ENCODE peak calls at places on chromosomes 7 and 10, in nine cellular contexts. I is HCT116, S is astrocyte, G is IMR-90, O is mammary epithelial cell, J is neuronal stem cell, W is GM12878, P is mesenchymal stem cell, U is PC-3. Y is an unnamed sample.
A peak's percentile ranks its signal among the peaks of the same experiment; 100 is the strongest.

GRCh38 chr7:311796-312195 is 21.8 kb downstream of the FOXL3 start:
- DNase-seq in I (no peak), S (no peak), G (no peak), O (peak; percentile 68), J (no peak), W (no peak), P (no peak), U (no peak), Y (no peak)

GRCh38 chr7:99606531-99606930 is 8.5 kb downstream of the TMEM225B start:
- DNase-seq in I (no peak), S (no peak), G (no peak), O (no peak), J (no peak), W (no peak), P (no peak), U (no peak), Y (no peak)

GRCh38 chr10:77643795-77644468 is 6.3 kb upstream of the KCNMA1 start:
- DNase-seq in I (peak; percentile 49), S (peak; percentile 37), G (peak; percentile 73), O (peak; percentile 60), J (no peak), W (no peak), P (peak; percentile 71), U (peak; percentile 98), Y (no peak)

GRCh38 chr7:44279731-44280505 is 45.5 kb downstream of the CAMK2B start:
- DNase-seq in I (no peak), S (no peak), G (no peak), O (no peak), J (no peak), W (no peak), P (no peak), U (no peak), Y (no peak)

GRCh38 chr7:98360221-98361124 is 40.4 kb downstream of the BAIAP2L1 start:
- DNase-seq in I (no peak), S (no peak), G (no peak), O (no peak), J (no peak), W (no peak), P (peak; percentile 19), U (no peak), Y (no peak)

GRCh38 chr7:24199978-24200377 is 84.0 kb upstream of the NPY start:
- DNase-seq in I (no peak), S (peak; percentile 46), G (no peak), O (no peak), J (no peak), W (no peak), P (peak; percentile 69), U (no peak), Y (peak; percentile 91)

GRCh38 chr7:43905954-43906326 is 456 bp downstream of the URGCP start:
- DNase-seq in I (no peak), S (peak; percentile 41), G (peak; percentile 34), O (peak; percentile 25), J (no peak), W (no peak), P (peak; percentile 60), U (peak; percentile 14), Y (no peak)

GRCh38 chr10:100826983-100827818 is 81.8 kb downstream of the PAX2 start:
- DNase-seq in I (peak; percentile 56), S (no peak), G (no peak), O (peak; percentile 19), J (no peak), W (no peak), P (no peak), U (no peak), Y (no peak)

GRCh38 chr10:114519756-114520288 is 115.5 kb upstream of the AFAP1L2 start:
- DNase-seq in I (no peak), S (no peak), G (no peak), O (peak; percentile 57), J (no peak), W (no peak), P (no peak), U (peak; percentile 18), Y (no peak)

GRCh38 chr10:114215033-114215432 is 24.0 kb upstream of the VWA2 start:
- DNase-seq in I (no peak), S (no peak), G (no peak), O (no peak), J (no peak), W (no peak), P (no peak), U (no peak), Y (no peak)

GRCh38 chr7:154350892-154351291 is 298.7 kb downstream of the DPP6 start:
- DNase-seq in I (no peak), S (no peak), G (no peak), O (no peak), J (no peak), W (no peak), P (no peak), U (no peak), Y (no peak)

GRCh38 chr10:77305650-77306632 is 331.7 kb downstream of the KCNMA1 start:
- DNase-seq in I (no peak), S (peak; percentile 28), G (peak; percentile 72), O (no peak), J (no peak), W (no peak), P (no peak), U (peak; percentile 98), Y (no peak)

GRCh38 chr10:10320981-10321380 is 696.7 kb upstream of the CELF2 start:
- DNase-seq in I (no peak), S (peak; percentile 67), G (peak; percentile 71), O (peak; percentile 21), J (no peak), W (no peak), P (peak; percentile 47), U (no peak), Y (no peak)

GRCh38 chr7:46745700-46746090 is 824.6 kb upstream of the IGFBP3 start:
- DNase-seq in I (no peak), S (no peak), G (peak; percentile 21), O (no peak), J (no peak), W (no peak), P (no peak), U (peak; percentile 2), Y (no peak)

GRCh38 chr7:80014507-80014906 is 120.1 kb upstream of the GNAI1 start:
- DNase-seq in I (no peak), S (peak; percentile 63), G (peak; percentile 66), O (peak; percentile 1), J (no peak), W (no peak), P (peak; percentile 57), U (peak; percentile 76), Y (no peak)

GRCh38 chr7:2301510-2301860 is 12.8 kb downstream of the SNX8 start:
- DNase-seq in I (no peak), S (no peak), G (no peak), O (no peak), J (no peak), W (no peak), P (peak; percentile 35), U (no peak), Y (no peak)

GRCh38 chr10:26725837-26726727 is 28.6 kb downstream of the PDSS1 start:
- DNase-seq in I (peak; percentile 13), S (peak; percentile 60), G (peak; percentile 67), O (peak; percentile 29), J (peak; percentile 36), W (no peak), P (peak; percentile 59), U (peak; percentile 55), Y (no peak)

GRCh38 chr7:24227603-24228359 is 56.2 kb upstream of the NPY start:
- DNase-seq in I (no peak), S (no peak), G (no peak), O (no peak), J (no peak), W (peak; percentile 40), P (no peak), U (no peak), Y (peak; percentile 18)

GRCh38 chr10:132245056-132245455 is 58.3 kb downstream of the DPYSL4 start:
- DNase-seq in I (no peak), S (no peak), G (no peak), O (no peak), J (peak; percentile 54), W (no peak), P (no peak), U (no peak), Y (no peak)
- H3K9ac ChIP-seq in I (no peak overlapping the region), S (no peak overlapping the region), G (no peak overlapping the region), O (no peak overlapping the region), J (no peak overlapping the region), W (no peak overlapping the region), P (no peak overlapping the region), U (no peak overlapping the region), Y (no peak overlapping the region)

GRCh38 chr7:77699056-77699455 is 2.8 kb downstream of the RSBN1L start:
- DNase-seq in I (no peak), S (peak; percentile 38), G (no peak), O (peak; percentile 8), J (no peak), W (peak; percentile 67), P (no peak), U (no peak), Y (no peak)

GRCh38 chr7:77698042-77698625 is 1.9 kb downstream of the RSBN1L start:
- DNase-seq in I (no peak), S (no peak), G (no peak), O (no peak), J (no peak), W (no peak), P (no peak), U (no peak), Y (no peak)

GRCh38 chr7:77702451-77703219 is 6.4 kb downstream of the RSBN1L start:
- DNase-seq in I (no peak), S (peak; percentile 41), G (no peak), O (no peak), J (no peak), W (no peak), P (no peak), U (no peak), Y (no peak)

GRCh38 chr7:77707504-77707992 is 11.3 kb downstream of the RSBN1L start:
- DNase-seq in I (no peak), S (no peak), G (no peak), O (no peak), J (no peak), W (no peak), P (no peak), U (no peak), Y (no peak)

GRCh38 chr7:77703220-77703472 is 6.9 kb downstream of the RSBN1L start:
- DNase-seq in I (no peak), S (no peak), G (no peak), O (no peak), J (no peak), W (no peak), P (no peak), U (no peak), Y (no peak)
- H3K9ac ChIP-seq in I (no peak overlapping the region), S (no peak overlapping the region), G (no peak overlapping the region), O (no peak overlapping the region), J (no peak overlapping the region), W (no peak overlapping the region), P (no peak overlapping the region), U (no peak overlapping the region), Y (no peak overlapping the region)

GRCh38 chr7:27184342-27185012 is 555 bp downstream of the HOXA11 start:
- DNase-seq in I (no peak), S (no peak), G (peak; percentile 27), O (peak; percentile 21), J (no peak), W (no peak), P (peak; percentile 55), U (peak; percentile 50), Y (no peak)
- H3K9ac ChIP-seq in I (peak overlapping the region; percentile 85), S (no peak overlapping the region), G (no peak overlapping the region), O (no peak overlapping the region), J (no peak overlapping the region), W (no peak overlapping the region), P (peak overlapping the region; percentile 94), U (peak overlapping the region; percentile 97), Y (peak overlapping the region; percentile 33)

DNA sequence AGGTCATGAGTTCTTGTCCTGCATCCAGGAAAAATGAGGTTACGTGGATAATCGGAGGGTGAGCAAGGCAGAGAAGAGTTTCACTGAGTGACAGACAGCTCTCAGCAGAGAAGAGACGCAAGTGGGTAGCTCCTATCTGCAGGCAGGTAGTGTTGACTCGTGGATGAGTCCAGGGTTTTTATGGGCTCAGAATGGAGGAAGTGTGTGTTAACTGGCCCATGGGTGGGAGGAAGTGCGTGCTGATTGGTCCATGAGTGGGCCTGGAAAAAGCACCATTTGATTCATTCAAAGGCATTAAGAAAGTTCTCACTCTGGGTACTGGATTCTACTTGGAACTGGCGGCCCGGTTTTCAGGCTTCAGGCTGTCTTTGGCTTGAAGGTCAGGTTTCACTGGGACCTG is 4.8 kb upstream of the DMTF1 start:
- DNase-seq in I (no peak), S (no peak), G (no peak), O (peak; percentile 8), J (no peak), W (no peak), P (no peak), U (peak; percentile 33), Y (no peak)
- H3K9ac ChIP-seq in I (no peak overlapping the region), S (no peak overlapping the region), G (no peak overlapping the region), O (no peak overlapping the region), J (no peak overlapping the region), W (no peak overlapping the region), P (no peak overlapping the region), U (no peak overlapping the region), Y (no peak overlapping the region)